ENCODE peak calls at places on chromosomes 4 and X, in five cellular contexts. One of them, this sample, is unnamed. For H3K9me3, the result is how much of the 10 kb centered on the place peaks cover.

GRCh38 chrX:443676-444210 is 57.0 kb upstream of the PPP2R3B start:
- DNase-seq in IMR-90: no peak
- DNase-seq in heart right ventricle: no peak
- DNase-seq in psoas muscle: peak
- DNase-seq in HepG2: no peak
- DNase-seq in this sample: no peak

GRCh38 chr4:121370729-121371325 is 10.0 kb downstream of the QRFPR start:
- DNase-seq in HepG2: peak
- DNase-seq in psoas muscle: no peak
- DNase-seq in heart right ventricle: peak
- DNase-seq in IMR-90: peak
- DNase-seq in this sample: no peak

GRCh38 chrX:130575831-130576404 is 174.1 kb downstream of the RBMX2 start:
- DNase-seq in IMR-90: peak
- DNase-seq in HepG2: peak
- DNase-seq in heart right ventricle: peak
- DNase-seq in psoas muscle: peak
- DNase-seq in this sample: peak

GRCh38 chrX:25014366-25014838 is 1.4 kb downstream of the ARX start:
- DNase-seq in IMR-90: no peak
- DNase-seq in HepG2: no peak
- DNase-seq in heart right ventricle: no peak
- DNase-seq in psoas muscle: peak
- DNase-seq in this sample: no peak

GRCh38 chrX:110418220-110418856 is 59.7 kb downstream of the RTL9 start:
- DNase-seq in HepG2: no peak
- DNase-seq in heart right ventricle: peak
- DNase-seq in IMR-90: peak
- DNase-seq in psoas muscle: no peak
- DNase-seq in this sample: no peak

GRCh38 chr4:29073571-29073970 is 1646.6 kb upstream of the PCDH7 start:
- DNase-seq in psoas muscle: no peak
- DNase-seq in IMR-90: no peak
- DNase-seq in HepG2: no peak
- DNase-seq in heart right ventricle: no peak
- DNase-seq in this sample: no peak

GRCh38 chr4:7341486-7342222 is 93.1 kb downstream of the PSAPL1 start:
- DNase-seq in IMR-90: peak
- DNase-seq in heart right ventricle: no peak
- DNase-seq in HepG2: no peak
- DNase-seq in psoas muscle: peak
- DNase-seq in this sample: no peak

GRCh38 chrX:16484338-16484737 is 165.6 kb upstream of the S100G start:
- DNase-seq in psoas muscle: no peak
- DNase-seq in heart right ventricle: no peak
- DNase-seq in IMR-90: peak
- DNase-seq in HepG2: no peak
- DNase-seq in this sample: no peak

GRCh38 chrX:124263743-124264142 is 68.7 kb upstream of the TEX13D start:
- DNase-seq in heart right ventricle: no peak
- DNase-seq in IMR-90: no peak
- DNase-seq in HepG2: no peak
- DNase-seq in psoas muscle: no peak
- DNase-seq in this sample: no peak

GRCh38 chr4:88759039-88759631 is 61.5 kb upstream of the NAP1L5 start:
- DNase-seq in HepG2: peak
- DNase-seq in IMR-90: peak
- DNase-seq in psoas muscle: no peak
- DNase-seq in heart right ventricle: no peak
- DNase-seq in this sample: no peak

GRCh38 chr4:173334891-173335754 is 965 bp upstream of the HMGB2 start:
- DNase-seq in psoas muscle: peak
- DNase-seq in IMR-90: peak
- DNase-seq in heart right ventricle: peak
- DNase-seq in HepG2: peak
- DNase-seq in this sample: no peak

GRCh38 chrX:103309860-103310591 is 764 bp downstream of the BEX2 start:
- DNase-seq in HepG2: no peak
- DNase-seq in heart right ventricle: no peak
- DNase-seq in psoas muscle: no peak
- DNase-seq in IMR-90: no peak
- DNase-seq in this sample: no peak

GRCh38 chr4:125547842-125548241 is 233.1 kb downstream of the FAT4 start:
- DNase-seq in HepG2: no peak
- DNase-seq in psoas muscle: no peak
- DNase-seq in IMR-90: peak
- DNase-seq in heart right ventricle: no peak
- DNase-seq in this sample: no peak

GRCh38 chr4:14994242-14994641 is 8.0 kb upstream of the CPEB2 start:
- DNase-seq in HepG2: no peak
- DNase-seq in heart right ventricle: no peak
- DNase-seq in psoas muscle: no peak
- DNase-seq in IMR-90: peak
- DNase-seq in this sample: no peak

GRCh38 chr4:52192697-52193096 is 141.6 kb downstream of the SPATA18 start:
- DNase-seq in psoas muscle: no peak
- DNase-seq in HepG2: peak
- DNase-seq in heart right ventricle: no peak
- DNase-seq in IMR-90: no peak
- DNase-seq in this sample: no peak

GRCh38 chrX:10945463-10945862 is 165.7 kb upstream of the HCCS start:
- DNase-seq in IMR-90: no peak
- DNase-seq in heart right ventricle: no peak
- DNase-seq in psoas muscle: no peak
- DNase-seq in HepG2: no peak
- DNase-seq in this sample: no peak

GRCh38 chr4:76562851-76563803 is 128.1 kb downstream of the SHROOM3 start:
- DNase-seq in psoas muscle: no peak
- DNase-seq in heart right ventricle: no peak
- DNase-seq in IMR-90: no peak
- DNase-seq in HepG2: peak
- DNase-seq in this sample: no peak

GRCh38 chrX:6041630-6042029 is 187.0 kb downstream of the NLGN4X start:
- DNase-seq in HepG2: no peak
- DNase-seq in psoas muscle: no peak
- DNase-seq in heart right ventricle: no peak
- DNase-seq in IMR-90: no peak
- DNase-seq in this sample: no peak

GRCh38 chrX:53049127-53049517 is 533 bp downstream of the GPR173 start:
- DNase-seq in psoas muscle: no peak
- DNase-seq in IMR-90: no peak
- DNase-seq in heart right ventricle: no peak
- DNase-seq in HepG2: no peak
- DNase-seq in this sample: no peak

GRCh38 chrX:153635788-153636668 is 11.0 kb upstream of the DUSP9 start:
- DNase-seq in IMR-90: no peak
- DNase-seq in heart right ventricle: no peak
- DNase-seq in psoas muscle: peak
- DNase-seq in HepG2: peak
- DNase-seq in this sample: no peak

GRCh38 chr4:182507808-182508207 is 264.6 kb downstream of the TENM3 start:
- DNase-seq in HepG2: no peak
- DNase-seq in IMR-90: peak
- DNase-seq in psoas muscle: no peak
- DNase-seq in heart right ventricle: no peak
- DNase-seq in this sample: no peak

GRCh38 chrX:49932786-49933185 is 10.4 kb downstream of the CLCN5 start:
- DNase-seq in heart right ventricle: no peak
- DNase-seq in psoas muscle: no peak
- DNase-seq in HepG2: no peak
- DNase-seq in IMR-90: no peak
- DNase-seq in this sample: no peak

GRCh38 chrX:154546354-154547244 is at the start of gene G6PD:
- DNase-seq in heart right ventricle: no peak
- DNase-seq in HepG2: peak
- DNase-seq in psoas muscle: no peak
- DNase-seq in IMR-90: peak
- DNase-seq in this sample: peak

GRCh38 chr4:46889410-46889809 is 19.6 kb downstream of the COX7B2 start:
- DNase-seq in IMR-90: no peak
- DNase-seq in psoas muscle: no peak
- DNase-seq in heart right ventricle: no peak
- DNase-seq in HepG2: peak
- DNase-seq in this sample: no peak

GRCh38 chr4:150849016-150849415 is 166.1 kb downstream of the LRBA start:
- DNase-seq in IMR-90: no peak
- DNase-seq in heart right ventricle: no peak
- DNase-seq in HepG2: no peak
- DNase-seq in psoas muscle: no peak
- DNase-seq in this sample: no peak

GRCh38 chr4:116953947-116954346 is 131.4 kb downstream of the TRAM1L1 start:
- DNase-seq in IMR-90: no peak
- DNase-seq in HepG2: no peak
- DNase-seq in psoas muscle: no peak
- DNase-seq in heart right ventricle: no peak
- DNase-seq in this sample: no peak

GRCh38 chr4:151319490-151319889 is 5.9 kb downstream of the SH3D19 start:
- DNase-seq in IMR-90: no peak
- DNase-seq in HepG2: no peak
- DNase-seq in psoas muscle: no peak
- DNase-seq in heart right ventricle: no peak
- DNase-seq in this sample: no peak

GRCh38 chrX:143571521-143571920 is 54.2 kb upstream of the SPANXN3 start:
- DNase-seq in heart right ventricle: no peak
- DNase-seq in HepG2: no peak
- DNase-seq in IMR-90: no peak
- DNase-seq in psoas muscle: no peak
- DNase-seq in this sample: no peak

GRCh38 chrX:20221902-20222301 is 44.8 kb downstream of the RPS6KA3 start:
- DNase-seq in IMR-90: peak
- DNase-seq in HepG2: peak
- DNase-seq in psoas muscle: no peak
- DNase-seq in heart right ventricle: no peak
- DNase-seq in this sample: no peak

GRCh38 chrX:54415534-54416350 is 24.5 kb upstream of the TSR2 start:
- DNase-seq in psoas muscle: no peak
- DNase-seq in heart right ventricle: no peak
- DNase-seq in HepG2: no peak
- DNase-seq in IMR-90: peak
- DNase-seq in this sample: no peak

GRCh38 chr4:163540448-163540847 is 46.0 kb downstream of the TMA16 start:
- DNase-seq in psoas muscle: no peak
- DNase-seq in HepG2: no peak
- DNase-seq in heart right ventricle: no peak
- DNase-seq in IMR-90: no peak
- DNase-seq in this sample: no peak

GRCh38 chr4:1487761-1488160 is 81.5 kb upstream of the NKX1-1 start:
- DNase-seq in heart right ventricle: no peak
- DNase-seq in HepG2: no peak
- DNase-seq in psoas muscle: no peak
- DNase-seq in IMR-90: no peak
- DNase-seq in this sample: no peak

GRCh38 chrX:45372151-45372550 is 171.5 kb upstream of the DIPK2B start:
- DNase-seq in HepG2: no peak
- DNase-seq in heart right ventricle: no peak
- DNase-seq in psoas muscle: no peak
- DNase-seq in IMR-90: no peak
- DNase-seq in this sample: no peak
- H3K9me3 ChIP-seq in HepG2: under half
- H3K9me3 ChIP-seq in heart right ventricle: under half
- H3K9me3 ChIP-seq in psoas muscle: under half
- H3K9me3 ChIP-seq in IMR-90: under half
- H3K9me3 ChIP-seq in this sample: under half

GRCh38 chr4:186726440-186727148 is 2.9 kb upstream of the FAT1 start:
- DNase-seq in psoas muscle: peak
- DNase-seq in HepG2: peak
- DNase-seq in heart right ventricle: peak
- DNase-seq in IMR-90: peak
- DNase-seq in this sample: no peak

GRCh38 chr4:186724861-186725419 is 1.3 kb upstream of the FAT1 start:
- DNase-seq in psoas muscle: no peak
- DNase-seq in heart right ventricle: no peak
- DNase-seq in IMR-90: peak
- DNase-seq in HepG2: no peak
- DNase-seq in this sample: no peak

GRCh38 chr4:186726150-186726439 is 2.4 kb upstream of the FAT1 start:
- DNase-seq in psoas muscle: no peak
- DNase-seq in heart right ventricle: no peak
- DNase-seq in HepG2: no peak
- DNase-seq in IMR-90: no peak
- DNase-seq in this sample: no peak

GRCh38 chr4:186724048-186724860 is 598 bp upstream of the FAT1 start:
- DNase-seq in psoas muscle: peak
- DNase-seq in HepG2: no peak
- DNase-seq in heart right ventricle: peak
- DNase-seq in IMR-90: peak
- DNase-seq in this sample: no peak

GRCh38 chr4:186725422-186726149 is 1.9 kb upstream of the FAT1 start:
- DNase-seq in IMR-90: peak
- DNase-seq in HepG2: peak
- DNase-seq in psoas muscle: peak
- DNase-seq in heart right ventricle: peak
- DNase-seq in this sample: no peak
- TF ChIP-seq CTCF in IMR-90: peak
- TF ChIP-seq CTCF in HepG2: peak
- TF ChIP-seq CTCF in psoas muscle: peak
- TF ChIP-seq CTCF in heart right ventricle: peak
- TF ChIP-seq CTCF in this sample: no peak

DNA sequence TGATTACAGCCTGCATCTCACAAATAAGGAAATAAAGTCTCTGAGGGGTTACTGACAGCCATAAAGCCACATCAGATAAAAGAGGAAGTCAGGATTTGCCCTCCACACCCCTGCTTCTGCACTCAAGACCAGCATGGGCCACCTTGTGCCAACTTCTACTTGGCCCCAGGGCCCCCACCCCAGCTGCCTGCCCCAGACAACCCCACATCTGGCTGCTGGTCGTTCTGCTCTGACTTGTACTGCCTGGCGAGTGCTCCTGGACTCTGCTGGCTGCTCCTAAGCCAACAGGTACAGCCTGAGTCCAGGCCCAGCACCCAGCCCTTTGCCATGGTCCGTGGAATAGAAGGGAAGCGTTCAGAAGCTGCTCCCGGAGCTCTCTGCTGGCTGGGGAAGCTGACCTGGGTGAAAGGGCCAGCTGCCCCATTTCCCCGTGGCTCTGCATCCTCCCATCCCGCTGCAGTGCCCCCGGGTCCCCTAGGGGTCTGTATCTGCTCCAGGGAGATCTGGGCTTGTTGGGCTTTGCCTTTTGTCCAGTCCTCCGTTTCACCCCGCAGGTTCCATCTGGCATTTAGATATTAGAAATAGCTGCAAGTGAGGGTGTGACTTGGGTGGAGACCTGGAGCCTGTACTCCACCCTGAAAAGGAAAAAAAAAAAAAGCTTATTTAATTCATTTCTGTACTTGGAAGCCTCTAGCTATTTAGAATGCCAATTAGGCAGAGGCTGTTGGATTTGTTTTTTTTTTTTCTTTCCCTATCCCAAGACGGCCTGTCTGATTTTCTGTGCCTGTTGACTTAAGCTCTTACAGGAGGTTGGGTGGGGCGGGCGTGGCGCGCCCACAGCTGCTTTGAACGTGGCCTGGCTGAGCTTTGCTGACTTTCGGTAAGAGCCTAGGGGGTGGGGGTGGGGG is 194.7 kb downstream of the PTTG2 start:
- DNase-seq in HepG2: no peak
- DNase-seq in heart right ventricle: peak
- DNase-seq in IMR-90: no peak
- DNase-seq in psoas muscle: peak
- DNase-seq in this sample: peak
- H3K27ac ChIP-seq in HepG2: no peak
- H3K27ac ChIP-seq in heart right ventricle: peak
- H3K27ac ChIP-seq in IMR-90: no peak
- H3K27ac ChIP-seq in psoas muscle: no peak
- H3K27ac ChIP-seq in this sample: no peak

GRCh38 chrX:72475952-72476668 is 96.5 kb downstream of the HDAC8 start:
- DNase-seq in HepG2: no peak
- DNase-seq in heart right ventricle: no peak
- DNase-seq in psoas muscle: no peak
- DNase-seq in IMR-90: no peak
- DNase-seq in this sample: no peak
- H3K9me3 ChIP-seq in HepG2: under half
- H3K9me3 ChIP-seq in heart right ventricle: under half
- H3K9me3 ChIP-seq in psoas muscle: under half
- H3K9me3 ChIP-seq in IMR-90: under half
- H3K9me3 ChIP-seq in this sample: under half

This sample was measured in CD4-positive, alpha-beta T cell.